ENCODE peak calls at places on chromosomes 7 and 10, in five cellular contexts. E is IMR-90, R is brain microvascular endothelial cell, Q is WERI-Rb-1, F is pancreas. B is an unnamed sample.

GRCh38 chr7:149329787-149330334 is 67.9 kb downstream of the ZNF783 start:
- DNase-seq in E (no peak), R (no peak), Q (no peak), F (no peak), B (no peak)

GRCh38 chr10:22831586-22831985 is 96.3 kb upstream of the ARMC3 start:
- DNase-seq in E (no peak), R (no peak), Q (no peak), F (no peak), B (no peak)

GRCh38 chr7:94403546-94403945 is 8.9 kb downstream of the COL1A2 start:
- DNase-seq in E (no peak), R (no peak), Q (no peak), F (no peak), B (no peak)

GRCh38 chr7:82442492-82443043 is 1.0 kb downstream of the CACNA2D1 start:
- DNase-seq in E (peak; percentile 19), R (peak; percentile 13), Q (peak; percentile 32), F (no peak), B (no peak)

GRCh38 chr10:88245974-88246511 is 337.1 kb downstream of the RNLS start:
- DNase-seq in E (peak; percentile 76), R (peak; percentile 29), Q (no peak), F (no peak), B (no peak)

GRCh38 chr10:72694476-72695369 is 2.8 kb downstream of the MCU start:
- DNase-seq in E (peak; percentile 65), R (no peak), Q (peak; percentile 13), F (no peak), B (no peak)

GRCh38 chr7:94222516-94222915 is 172.2 kb upstream of the COL1A2 start:
- DNase-seq in E (no peak), R (no peak), Q (no peak), F (no peak), B (no peak)

GRCh38 chr10:16745061-16745460 is 72.2 kb downstream of the RSU1 start:
- DNase-seq in E (no peak), R (no peak), Q (peak; percentile 42), F (no peak), B (no peak)

GRCh38 chr10:50373821-50374501 is 122.6 kb upstream of the ASAH2 start:
- DNase-seq in E (peak; percentile 37), R (peak; percentile 7), Q (no peak), F (no peak), B (no peak)

GRCh38 chr10:69376662-69377061 is 40.1 kb downstream of the TACR2 start:
- DNase-seq in E (no peak), R (no peak), Q (no peak), F (no peak), B (no peak)

GRCh38 chr7:1547777-1548437 is 8.1 kb downstream of the TMEM184A start:
- DNase-seq in E (no peak), R (no peak), Q (no peak), F (peak; percentile 55), B (no peak)

GRCh38 chr7:100705341-100705752 is 574 bp upstream of the POP7 start:
- DNase-seq in E (peak; percentile 59), R (peak; percentile 60), Q (peak; percentile 85), F (peak; percentile 96), B (peak; percentile 44)

GRCh38 chr7:36895112-36895511 is 170.8 kb upstream of the AOAH start:
- DNase-seq in E (no peak), R (no peak), Q (no peak), F (no peak), B (no peak)

GRCh38 chr10:57506414-57507094 is 761.1 kb downstream of the IPMK start:
- DNase-seq in E (no peak), R (no peak), Q (no peak), F (no peak), B (no peak)

GRCh38 chr10:68423522-68423921 is 16.4 kb upstream of the RUFY2 start:
- DNase-seq in E (no peak), R (no peak), Q (no peak), F (no peak), B (peak; percentile 95)

GRCh38 chr10:102743078-102743587 is 615 bp upstream of the WBP1L start:
- DNase-seq in E (no peak), R (no peak), Q (no peak), F (no peak), B (no peak)
- H3K4me3 ChIP-seq in E (no peak overlapping the region), R (peak overlapping the region; percentile 22), Q (no peak overlapping the region), F (no peak overlapping the region), B (peak overlapping the region; percentile 4)

GRCh38 chr7:51229106-51229537 is 87.5 kb downstream of the COBL start:
- DNase-seq in E (no peak), R (no peak), Q (no peak), F (no peak), B (no peak)
- H3K4me3 ChIP-seq in E (no peak overlapping the region), R (no peak overlapping the region), Q (no peak overlapping the region), F (no peak overlapping the region), B (no peak overlapping the region)

GRCh38 chr7:5599543-5600200 is 176.0 kb upstream of the TNRC18 start:
- DNase-seq in E (no peak), R (no peak), Q (no peak), F (no peak), B (no peak)

GRCh38 chr7:5597772-5598171 is 174.1 kb upstream of the TNRC18 start:
- DNase-seq in E (no peak), R (peak; percentile 18), Q (peak; percentile 50), F (no peak), B (no peak)

GRCh38 chr7:5596896-5597246 is 173.2 kb upstream of the TNRC18 start:
- DNase-seq in E (no peak), R (no peak), Q (no peak), F (no peak), B (no peak)

GRCh38 chr7:5598769-5599371 is 175.2 kb upstream of the TNRC18 start:
- DNase-seq in E (no peak), R (no peak), Q (peak; percentile 93), F (no peak), B (no peak)

GRCh38 chr7:5598261-5598761 is 174.7 kb upstream of the TNRC18 start:
- DNase-seq in E (no peak), R (no peak), Q (peak; percentile 92), F (no peak), B (no peak)
- H3K4me3 ChIP-seq in E (no peak overlapping the region), R (no peak overlapping the region), Q (peak overlapping the region; percentile 30), F (no peak overlapping the region), B (no peak overlapping the region)

GRCh38 chr7:151936207-151936606 is 20.0 kb upstream of the GALNTL5 start:
- DNase-seq in E (no peak), R (no peak), Q (no peak), F (no peak), B (peak; percentile 65)
- H3K4me3 ChIP-seq in E (no peak overlapping the region), R (no peak overlapping the region), Q (no peak overlapping the region), F (no peak overlapping the region), B (peak overlapping the region; percentile 9)

GRCh38 chr7:67696124-67696523 is 699.5 kb downstream of the TYW1 start:
- DNase-seq in E (no peak), R (no peak), Q (no peak), F (no peak), B (no peak)

GRCh38 chr7:67692425-67692824 is 695.8 kb downstream of the TYW1 start:
- DNase-seq in E (no peak), R (no peak), Q (no peak), F (no peak), B (no peak)

GRCh38 chr7:67696878-67697277 is 700.2 kb downstream of the TYW1 start:
- DNase-seq in E (no peak), R (no peak), Q (no peak), F (no peak), B (no peak)
- H3K4me3 ChIP-seq in E (no peak overlapping the region), R (no peak overlapping the region), Q (no peak overlapping the region), F (no peak overlapping the region), B (no peak overlapping the region)

GRCh38 chr10:60911216-60911615 is 32.8 kb downstream of the RHOBTB1 start:
- DNase-seq in E (no peak), R (no peak), Q (no peak), F (no peak), B (no peak)
- H3K4me3 ChIP-seq in E (no peak overlapping the region), R (no peak overlapping the region), Q (no peak overlapping the region), F (no peak overlapping the region), B (no peak overlapping the region)

GRCh38 chr10:124087672-124088634 is 5.4 kb downstream of the CHST15 start:
- DNase-seq in E (no peak), R (no peak), Q (no peak), F (no peak), B (no peak)
- H3K4me3 ChIP-seq in E (no peak overlapping the region), R (no peak overlapping the region), Q (no peak overlapping the region), F (no peak overlapping the region), B (no peak overlapping the region)

GRCh38 chr7:44104880-44105771 is 981 bp downstream of the AEBP1 start:
- DNase-seq in E (peak; percentile 46), R (peak; percentile 34), Q (no peak), F (no peak), B (no peak)
- H3K4me3 ChIP-seq in E (no peak overlapping the region), R (peak overlapping the region; percentile 75), Q (peak overlapping the region; percentile 46), F (no peak overlapping the region), B (peak overlapping the region; percentile 92)

B was measured in Jurkat, Clone E6-1.